ENCODE peak calls at places on chromosomes 1 and 21, in six cellular contexts. P is HepG2, O is neural progenitor cell, R is mesenchymal stem cell, Z is endothelial cell of umbilical vein, E is neuronal stem cell. V is an unnamed sample. For H3K9me3, the result is how much of the 10 kb centered on the place peaks cover.

GRCh38 chr1:85697895-85698294 is 10.3 kb downstream of the ZNHIT6 start:
- DNase-seq in P (no peak), O (no peak), R (no peak), Z (no peak), E (no peak), V (no peak)

GRCh38 chr1:168301664-168302320 is 21.1 kb downstream of the TBX19 start:
- DNase-seq in P (peak), O (no peak), R (peak), Z (no peak), E (no peak), V (peak)

GRCh38 chr1:216662681-216663080 is 60.5 kb downstream of the ESRRG start:
- DNase-seq in P (no peak), O (no peak), R (no peak), Z (no peak), E (no peak), V (no peak)

GRCh38 chr1:206905295-206906164 is 8.3 kb downstream of the IL24 start:
- DNase-seq in P (no peak), O (no peak), R (peak), Z (no peak), E (no peak), V (peak)

GRCh38 chr1:35726814-35727433 is 8.2 kb upstream of the C1orf216 start:
- DNase-seq in P (peak), O (peak), R (peak), Z (peak), E (no peak), V (peak)

GRCh38 chr1:208835082-208835467 is 590.9 kb upstream of the PLXNA2 start:
- DNase-seq in P (no peak), O (peak), R (no peak), Z (no peak), E (peak), V (no peak)

GRCh38 chr21:45525910-45526306 is 16.3 kb downstream of the SLC19A1 start:
- DNase-seq in P (no peak), O (no peak), R (no peak), Z (no peak), E (no peak), V (no peak)

GRCh38 chr1:168372307-168372706 is 91.6 kb downstream of the TBX19 start:
- DNase-seq in P (no peak), O (no peak), R (no peak), Z (no peak), E (no peak), V (no peak)

GRCh38 chr1:231973840-231974239 is 347.2 kb downstream of the DISC1 start:
- DNase-seq in P (no peak), O (no peak), R (peak), Z (no peak), E (no peak), V (no peak)

GRCh38 chr1:96010000-96010399 is 711.6 kb upstream of the PTBP2 start:
- DNase-seq in P (no peak), O (no peak), R (no peak), Z (no peak), E (no peak), V (no peak)

GRCh38 chr1:160489513-160490261 is 33.4 kb downstream of the SLAMF6 start:
- DNase-seq in P (no peak), O (no peak), R (no peak), Z (no peak), E (no peak), V (no peak)

GRCh38 chr1:226685196-226685820 is 53.8 kb downstream of the ITPKB start:
- DNase-seq in P (no peak), O (no peak), R (no peak), Z (no peak), E (no peak), V (no peak)

GRCh38 chr1:237556911-237557310 is 333.8 kb downstream of the ZP4 start:
- DNase-seq in P (no peak), O (no peak), R (no peak), Z (no peak), E (no peak), V (no peak)

GRCh38 chr1:47870946-47871750 is 126.0 kb downstream of the TRABD2B start:
- DNase-seq in P (no peak), O (no peak), R (no peak), Z (no peak), E (no peak), V (no peak)

GRCh38 chr1:156051011-156051725 is 2.4 kb downstream of the UBQLN4 start:
- DNase-seq in P (no peak), O (no peak), R (no peak), Z (no peak), E (no peak), V (no peak)

GRCh38 chr1:21951576-21951870 is 14.4 kb upstream of the HSPG2 start:
- DNase-seq in P (no peak), O (peak), R (no peak), Z (no peak), E (no peak), V (peak)

GRCh38 chr1:111990878-111991760 is 1.7 kb upstream of the KCND3 start:
- DNase-seq in P (peak), O (peak), R (peak), Z (peak), E (peak), V (peak)

GRCh38 chr1:46288485-46289133 is 14.8 kb downstream of the LRRC41 start:
- DNase-seq in P (no peak), O (no peak), R (peak), Z (peak), E (no peak), V (peak)

GRCh38 chr1:169466259-169467230 is 19.2 kb downstream of the SLC19A2 start:
- DNase-seq in P (peak), O (no peak), R (peak), Z (peak), E (no peak), V (peak)

GRCh38 chr1:155064109-155064812 is 721 bp downstream of the EFNA4 start:
- DNase-seq in P (peak), O (peak), R (peak), Z (peak), E (peak), V (peak)

GRCh38 chr1:221419513-221420088 is 322.3 kb downstream of the DUSP10 start:
- DNase-seq in P (no peak), O (no peak), R (peak), Z (peak), E (no peak), V (no peak)

GRCh38 chr1:32761253-32761877 is 55.8 kb downstream of the YARS1 start:
- DNase-seq in P (no peak), O (no peak), R (peak), Z (peak), E (no peak), V (peak)

GRCh38 chr1:159015440-159015909 is 5.8 kb downstream of the IFI16 start:
- DNase-seq in P (no peak), O (no peak), R (peak), Z (peak), E (no peak), V (peak)

GRCh38 chr1:93346472-93346991 is 825 bp downstream of the DR1 start:
- DNase-seq in P (peak), O (peak), R (peak), Z (peak), E (peak), V (peak)

GRCh38 chr1:58811303-58811702 is 27.5 kb upstream of the JUN start:
- DNase-seq in P (no peak), O (no peak), R (no peak), Z (no peak), E (no peak), V (no peak)

GRCh38 chr1:218751208-218751948 is 406.2 kb downstream of the TGFB2 start:
- DNase-seq in P (no peak), O (no peak), R (no peak), Z (no peak), E (no peak), V (peak)

GRCh38 chr1:33050221-33051076 is 13.8 kb upstream of the AK2 start:
- DNase-seq in P (peak), O (no peak), R (peak), Z (no peak), E (no peak), V (peak)

GRCh38 chr1:225494789-225495359 is 67.0 kb upstream of the LBR start:
- DNase-seq in P (no peak), O (no peak), R (no peak), Z (no peak), E (no peak), V (no peak)

GRCh38 chr1:10818262-10819197 is 22.1 kb upstream of the CASZ1 start:
- DNase-seq in P (no peak), O (no peak), R (no peak), Z (no peak), E (no peak), V (no peak)

GRCh38 chr1:58879464-58879863 is 95.6 kb upstream of the JUN start:
- DNase-seq in P (no peak), O (no peak), R (no peak), Z (no peak), E (no peak), V (no peak)

GRCh38 chr1:10519016-10519417 is 44.3 kb downstream of the PEX14 start:
- DNase-seq in P (peak), O (peak), R (no peak), Z (no peak), E (no peak), V (no peak)

GRCh38 chr1:166489670-166490436 is 323.1 kb upstream of the FAM78B start:
- DNase-seq in P (peak), O (no peak), R (peak), Z (no peak), E (no peak), V (peak)

GRCh38 chr1:40981702-40982448 is 2.4 kb downstream of the CTPS1 start:
- DNase-seq in P (no peak), O (peak), R (peak), Z (no peak), E (no peak), V (peak)

GRCh38 chr1:100866041-100866900 is 28.4 kb downstream of the EXTL2 start:
- DNase-seq in P (peak), O (peak), R (peak), Z (peak), E (peak), V (no peak)
- H3K9me3 ChIP-seq in P (under half), O (under half), R (under half), Z (under half), E (under half), V (under half)

DNA sequence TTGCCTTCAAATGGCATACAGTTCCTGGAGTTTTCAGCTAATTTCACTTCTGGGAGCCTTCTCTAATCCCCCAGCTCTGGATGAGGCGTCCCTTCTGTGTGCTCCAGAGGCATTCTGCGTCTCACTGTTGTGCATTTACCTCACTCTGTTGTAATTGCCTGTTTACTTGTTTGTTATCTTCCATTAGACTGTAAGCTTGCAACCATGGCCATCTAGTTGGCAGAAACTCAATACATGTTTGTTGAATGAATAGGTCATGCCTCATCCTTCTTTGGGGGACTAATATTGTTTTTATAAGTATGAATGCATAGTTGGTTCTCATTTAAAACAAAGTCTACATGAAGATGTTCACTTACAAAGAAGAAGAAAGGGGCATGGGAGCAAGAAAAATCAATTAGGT is 5.8 kb downstream of the RGL1 start:
- DNase-seq in P (no peak), O (no peak), R (peak), Z (no peak), E (no peak), V (no peak)
- H3K4me2 ChIP-seq in P (no peak), O (no peak), R (no peak), Z (no peak), E (no peak), V (no peak)

GRCh38 chr1:2868571-2868970 is 67.1 kb upstream of the TTC34 start:
- DNase-seq in P (no peak), O (no peak), R (no peak), Z (no peak), E (no peak), V (no peak)
- H3K9me3 ChIP-seq in P (under half), O (under half), R (under half), Z (under half), E (under half), V (half or more)

DNA sequence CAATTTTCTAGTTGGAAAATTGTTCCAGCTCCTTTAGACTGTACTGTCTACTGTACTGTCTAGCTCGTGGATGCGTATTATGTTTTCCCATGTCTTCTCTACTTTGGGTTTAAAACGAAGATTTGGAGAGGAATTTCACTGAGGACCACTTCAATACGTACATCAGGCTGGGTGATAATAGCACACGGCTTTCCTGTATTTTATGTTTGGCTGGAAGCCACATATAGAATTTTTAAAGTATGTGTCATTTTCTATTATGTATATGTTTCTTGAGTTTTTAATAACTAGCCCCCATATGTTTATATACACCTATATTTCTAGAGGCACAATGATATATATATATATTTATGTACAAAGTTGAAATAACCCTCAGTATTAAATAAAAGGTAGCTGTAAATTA is 226.4 kb downstream of the GREM2 start:
- DNase-seq in P (no peak), O (no peak), R (no peak), Z (no peak), E (no peak), V (no peak)
- H3K4me2 ChIP-seq in P (no peak), O (no peak), R (no peak), Z (no peak), E (no peak), V (no peak)

DNA sequence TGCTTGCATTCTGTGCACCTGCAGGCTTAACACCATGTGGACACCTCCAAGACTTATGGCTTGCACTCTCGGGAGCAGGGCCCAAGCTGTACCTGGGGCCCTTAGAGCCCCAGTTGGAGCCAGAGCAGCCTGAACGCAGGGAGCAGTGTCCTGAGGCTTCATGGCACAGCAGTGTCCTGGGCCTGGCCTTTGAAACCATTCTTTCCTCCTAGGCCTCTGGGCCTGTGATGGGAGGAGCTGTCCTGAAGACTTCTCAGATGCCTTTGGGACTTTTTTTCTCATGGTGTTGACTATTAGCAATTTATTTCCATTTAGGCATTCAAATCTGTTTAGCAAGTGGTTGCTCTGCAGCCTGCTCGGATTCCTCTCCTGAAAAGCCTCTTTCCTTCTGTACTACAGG is 11.0 kb downstream of the RPTN start:
- DNase-seq in P (no peak), O (no peak), R (no peak), Z (no peak), E (no peak), V (no peak)
- H3K9me3 ChIP-seq in P (under half), O (under half), R (under half), Z (under half), E (under half), V (under half)

GRCh38 chr1:193416226-193416625 is 229.8 kb upstream of the B3GALT2 start:
- DNase-seq in P (no peak), O (no peak), R (no peak), Z (no peak), E (no peak), V (no peak)

GRCh38 chr1:193418745-193419058 is 232.3 kb upstream of the B3GALT2 start:
- DNase-seq in P (no peak), O (no peak), R (no peak), Z (no peak), E (no peak), V (no peak)

GRCh38 chr1:193421487-193421886 is 235.1 kb upstream of the B3GALT2 start:
- DNase-seq in P (no peak), O (no peak), R (no peak), Z (no peak), E (no peak), V (no peak)

GRCh38 chr1:193417420-193417819 is 231.0 kb upstream of the B3GALT2 start:
- DNase-seq in P (no peak), O (no peak), R (peak), Z (no peak), E (no peak), V (no peak)

GRCh38 chr1:193417945-193418744 is 231.7 kb upstream of the B3GALT2 start:
- DNase-seq in P (no peak), O (no peak), R (peak), Z (peak), E (no peak), V (no peak)
- H3K4me2 ChIP-seq in P (peak), O (no peak), R (no peak), Z (peak), E (no peak), V (no peak)

DNA sequence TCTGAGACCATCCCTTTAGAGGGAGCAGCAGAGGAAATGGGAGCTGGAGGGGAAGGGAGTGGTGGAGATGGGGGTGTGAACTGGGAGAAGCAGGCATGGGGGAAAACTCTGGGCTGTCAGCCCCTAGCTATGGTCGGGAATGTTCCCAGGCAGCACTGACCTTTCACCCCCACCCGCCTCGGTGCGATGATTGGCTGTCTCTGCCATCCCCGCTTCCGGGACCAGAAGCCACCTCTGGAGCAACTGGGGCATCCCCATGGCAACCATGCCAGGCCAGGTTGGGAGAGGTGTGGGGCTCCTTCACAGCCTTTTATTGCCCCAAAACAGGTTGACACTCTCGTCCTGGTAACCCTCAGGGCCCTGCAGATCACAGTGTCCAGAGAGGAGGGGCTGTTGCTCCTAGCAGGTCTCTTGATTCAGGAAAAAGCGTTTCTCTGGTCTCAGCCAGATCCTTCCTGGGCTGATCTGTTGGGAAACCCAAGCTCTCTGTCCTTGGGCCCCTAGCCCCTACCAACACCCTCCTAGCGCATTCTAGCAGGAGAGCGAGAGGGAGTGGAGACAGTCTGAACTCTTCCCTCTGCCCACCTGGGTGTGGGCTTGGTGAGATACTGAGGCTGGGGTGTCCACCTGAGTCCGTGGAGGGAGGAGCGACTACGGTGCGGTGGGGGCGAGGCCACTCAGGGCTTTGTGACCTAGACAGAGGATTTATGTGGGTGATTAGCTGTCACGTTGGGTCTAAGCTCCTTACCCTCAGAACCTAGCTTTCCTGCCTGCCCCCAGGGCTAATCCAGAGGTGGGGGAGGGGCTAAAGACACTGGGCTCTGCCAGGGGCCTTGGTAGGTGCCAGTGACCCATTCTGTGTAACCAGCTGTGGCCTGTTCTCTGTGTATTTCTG is 12.2 kb upstream of the SLC6A9 start:
- DNase-seq in P (no peak), O (peak), R (no peak), Z (no peak), E (no peak), V (no peak)
- H3K9me3 ChIP-seq in P (under half), O (under half), R (under half), Z (under half), E (under half), V (under half)